ENCODE peak calls at places on chromosomes 13 and 19, in ten cellular contexts. E is ovary, X is esophagus squamous epithelium, G is glutamatergic neuron, V is Peyer's patch, I is tibial nerve, H is heart left ventricle, O is A549, F is RWPE1, T is upper lobe of right lung. Q is an unnamed sample.

GRCh38 chr13:63567031-63567430 is 2151.4 kb upstream of the PCDH20 start:
- DNase-seq in T (no peak), O (no peak), X (no peak), E (no peak), I (no peak), G (no peak), V (no peak), H (no peak), F (no peak), Q (no peak)

GRCh38 chr13:110474713-110475112 is 86.8 kb downstream of the RAB20 start:
- DNase-seq in E (no peak), G (no peak), H (no peak), F (no peak), T (no peak), X (no peak), O (no peak), I (no peak), V (no peak), Q (no peak)

GRCh38 chr13:47287291-47287751 is 390.5 kb upstream of the HTR2A start:
- DNase-seq in F (no peak), T (no peak), E (no peak), G (no peak), I (no peak), X (no peak), O (no peak), V (no peak), H (no peak), Q (no peak)

GRCh38 chr19:33397536-33398360 is 24.2 kb downstream of the CEBPG start:
- DNase-seq in G (peak; percentile 46), X (no peak), V (no peak), I (peak; percentile 8), H (peak; percentile 64), F (no peak), E (no peak), O (no peak), T (peak; percentile 54), Q (no peak)

GRCh38 chr13:35771898-35772297 is 295.4 kb upstream of the MAB21L1 start:
- DNase-seq in G (no peak), E (no peak), V (no peak), H (no peak), F (peak; percentile 73), I (no peak), T (no peak), X (no peak), O (no peak), Q (no peak)

GRCh38 chr19:53910170-53910518 is 1.1 kb downstream of the CACNG7 start:
- DNase-seq in H (no peak), O (no peak), E (no peak), X (no peak), T (no peak), I (no peak), G (peak; percentile 74), V (no peak), F (no peak), Q (no peak)

GRCh38 chr19:12790628-12791344 is 500 bp upstream of the JUNB start:
- DNase-seq in H (no peak), O (no peak), T (no peak), F (no peak), I (no peak), E (peak; percentile 41), V (no peak), G (no peak), X (no peak), Q (no peak)

GRCh38 chr19:1245884-1246816 is 2.2 kb upstream of the MIDN start:
- DNase-seq in E (peak; percentile 80), F (no peak), G (no peak), V (no peak), H (peak; percentile 86), T (peak; percentile 83), X (no peak), I (no peak), O (no peak), Q (no peak)

GRCh38 chr13:99432637-99433542 is 68.4 kb upstream of the TM9SF2 start:
- DNase-seq in O (peak; percentile 61), E (peak; percentile 54), G (no peak), H (peak; percentile 89), V (peak; percentile 79), T (peak; percentile 76), X (peak; percentile 8), I (peak; percentile 57), F (peak; percentile 37), Q (no peak)

GRCh38 chr19:13814550-13814949 is 19.3 kb downstream of the ZSWIM4 start:
- DNase-seq in T (no peak), H (no peak), V (no peak), O (no peak), F (no peak), E (no peak), I (no peak), G (no peak), X (no peak), Q (no peak)
- TF ChIP-seq CTCF in T (no peak), H (no peak), V (no peak), O (no peak), F (no peak), E (no peak), I (no peak), G (no peak), X (no peak), Q (no peak)

DNA sequence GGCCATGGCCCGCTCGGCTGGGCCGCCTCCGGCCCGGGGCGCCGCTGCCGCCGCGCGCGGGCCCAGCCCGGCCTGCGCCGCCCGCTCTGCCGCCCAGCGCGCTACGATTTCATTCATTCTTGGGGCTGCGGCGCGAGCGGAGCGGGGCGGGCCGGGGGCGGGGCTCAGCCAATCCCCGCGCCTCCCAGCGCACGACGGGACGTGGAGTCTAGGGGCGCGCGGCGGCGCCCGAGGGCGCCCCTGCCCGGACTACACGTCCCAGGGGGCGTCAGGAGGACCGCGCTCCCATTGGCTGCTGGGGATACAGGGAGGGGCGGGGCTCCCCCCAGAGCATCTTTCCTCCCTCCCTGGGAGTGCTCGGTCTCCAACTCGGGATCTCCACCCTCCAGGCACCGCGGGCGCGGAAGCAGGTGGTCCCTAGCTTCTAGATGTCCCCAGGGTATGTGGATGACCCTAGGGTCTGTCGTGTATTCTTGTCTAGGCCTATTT is 5.6 kb upstream of the DPF1 start:
- DNase-seq in O (peak; percentile 89), H (peak; percentile 84), F (peak; percentile 91), I (no peak), V (peak; percentile 36), G (peak; percentile 76), X (no peak), E (no peak), T (peak; percentile 76), Q (peak; percentile 94)
- TF ChIP-seq CTCF in O (no peak), H (peak; percentile 13), F (no peak), I (no peak), V (no peak), G (no peak), X (no peak), E (no peak), T (no peak), Q (no peak)

GRCh38 chr19:48899781-48900476 is at the start of gene NUCB1:
- DNase-seq in H (peak; percentile 98), I (peak; percentile 99), E (peak; percentile 99), O (peak; percentile 99), V (peak; percentile 99), T (peak; percentile 99), G (peak; percentile 100), F (peak; percentile 99), X (peak; percentile 86), Q (peak; percentile 99)
- TF ChIP-seq CTCF in H (peak; percentile 50), I (peak; percentile 32), E (peak; percentile 48), O (no peak), V (no peak), T (peak; percentile 36), G (no peak), F (no peak), X (peak; percentile 49), Q (no peak)

DNA sequence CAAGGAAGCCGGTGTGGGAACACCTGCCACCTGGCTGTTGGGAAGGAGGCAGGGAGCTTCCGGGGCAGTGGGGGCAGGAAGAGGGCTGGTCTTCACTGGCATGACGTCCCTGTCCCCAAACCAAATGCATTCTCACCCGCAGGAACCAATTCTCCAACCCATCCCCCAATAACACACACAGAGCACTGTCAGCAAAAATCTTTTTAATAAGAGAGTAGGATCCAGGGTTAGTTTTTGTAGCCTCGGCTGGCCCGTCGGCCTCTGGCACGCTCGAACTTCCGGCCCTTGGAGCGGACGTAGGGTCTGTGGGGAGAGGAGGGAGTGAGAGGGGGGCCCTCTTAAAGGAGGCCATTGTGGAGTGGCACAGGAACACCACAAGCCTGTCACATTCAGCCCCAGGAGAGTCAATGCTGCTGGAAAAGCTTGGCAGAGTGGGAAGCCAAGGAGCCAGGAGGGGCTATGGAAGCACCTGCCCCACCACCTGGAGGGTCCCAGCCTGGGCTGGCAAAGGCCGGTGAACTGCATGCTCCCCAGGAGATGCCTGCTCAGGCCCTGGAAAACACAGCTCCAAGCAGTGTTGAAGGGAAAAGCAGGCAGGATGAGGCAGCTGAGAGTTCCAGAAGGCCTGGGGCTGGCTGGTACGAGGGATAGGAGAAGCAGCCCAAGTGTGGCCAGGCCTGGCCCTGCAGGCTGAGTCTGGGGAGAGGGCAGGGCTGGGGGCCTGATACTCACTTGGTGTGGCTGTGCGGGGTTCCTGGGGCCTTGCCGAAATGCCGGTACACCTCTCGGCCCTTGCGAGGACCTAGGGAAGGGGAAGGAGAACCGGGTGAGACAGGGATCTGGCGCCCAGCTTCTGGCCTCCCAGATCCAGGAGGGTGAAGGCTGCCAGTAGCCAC is 517 bp upstream of the FAM83E start:
- DNase-seq in I (no peak), T (no peak), G (no peak), V (no peak), O (no peak), E (no peak), X (no peak), F (no peak), H (no peak), Q (no peak)
- TF ChIP-seq CTCF in I (no peak), T (no peak), G (no peak), V (no peak), O (no peak), E (no peak), X (peak; percentile 43), F (no peak), H (no peak), Q (no peak)

GRCh38 chr19:35938282-35939224 is 2.4 kb downstream of the LRFN3 start:
- DNase-seq in T (no peak), E (no peak), O (no peak), F (no peak), I (no peak), H (no peak), X (no peak), V (no peak), G (no peak), Q (no peak)
- TF ChIP-seq CTCF in T (no peak), E (no peak), O (no peak), F (no peak), I (no peak), H (no peak), X (no peak), V (no peak), G (no peak), Q (no peak)